ENCODE peak calls at places on chromosomes 3 and 15, in ten cellular contexts. One of them, this sample, is unnamed.

GRCh38 chr3:106957021-106957420 is 420.2 kb upstream of the CCDC54 start:
- DNase-seq in transverse colon: no peak
- DNase-seq in mesendoderm: no peak
- DNase-seq in tibial nerve: no peak
- DNase-seq in A549: no peak
- DNase-seq in pancreas: no peak
- DNase-seq in OCI-LY7: no peak
- DNase-seq in heart left ventricle: no peak
- DNase-seq in lung: no peak
- DNase-seq in adrenal gland: no peak
- DNase-seq in this sample: no peak

GRCh38 chr15:73697033-73697467 is 12.9 kb downstream of the CD276 start:
- DNase-seq in transverse colon: peak; percentile 72
- DNase-seq in mesendoderm: peak; percentile 86
- DNase-seq in tibial nerve: peak; percentile 70
- DNase-seq in A549: no peak
- DNase-seq in pancreas: peak; percentile 48
- DNase-seq in OCI-LY7: peak; percentile 74
- DNase-seq in heart left ventricle: peak; percentile 91
- DNase-seq in lung: peak; percentile 80
- DNase-seq in adrenal gland: peak; percentile 86
- DNase-seq in this sample: peak; percentile 84

GRCh38 chr3:87792532-87793321 is 266.1 kb downstream of the CGGBP1 start:
- DNase-seq in transverse colon: no peak
- DNase-seq in mesendoderm: peak; percentile 70
- DNase-seq in tibial nerve: no peak
- DNase-seq in A549: peak; percentile 20
- DNase-seq in pancreas: no peak
- DNase-seq in OCI-LY7: no peak
- DNase-seq in heart left ventricle: no peak
- DNase-seq in lung: peak; percentile 28
- DNase-seq in adrenal gland: no peak
- DNase-seq in this sample: no peak

GRCh38 chr3:186097663-186098451 is 11.0 kb downstream of the ETV5 start:
- DNase-seq in transverse colon: peak; percentile 67
- DNase-seq in mesendoderm: peak; percentile 96
- DNase-seq in tibial nerve: peak; percentile 33
- DNase-seq in A549: peak; percentile 75
- DNase-seq in pancreas: peak; percentile 92
- DNase-seq in OCI-LY7: no peak
- DNase-seq in heart left ventricle: peak; percentile 67
- DNase-seq in lung: peak; percentile 85
- DNase-seq in adrenal gland: peak; percentile 56
- DNase-seq in this sample: peak; percentile 73

GRCh38 chr15:52706091-52706490 is 26.9 kb upstream of the ATOSA start:
- DNase-seq in transverse colon: no peak
- DNase-seq in mesendoderm: no peak
- DNase-seq in tibial nerve: no peak
- DNase-seq in A549: no peak
- DNase-seq in pancreas: no peak
- DNase-seq in OCI-LY7: no peak
- DNase-seq in heart left ventricle: no peak
- DNase-seq in lung: no peak
- DNase-seq in adrenal gland: no peak
- DNase-seq in this sample: no peak

GRCh38 chr3:165206454-165207266 is 10.5 kb upstream of the SLITRK3 start:
- DNase-seq in transverse colon: peak; percentile 69
- DNase-seq in mesendoderm: peak; percentile 88
- DNase-seq in tibial nerve: peak; percentile 48
- DNase-seq in A549: peak; percentile 53
- DNase-seq in pancreas: peak; percentile 59
- DNase-seq in OCI-LY7: peak; percentile 45
- DNase-seq in heart left ventricle: peak; percentile 63
- DNase-seq in lung: peak; percentile 62
- DNase-seq in adrenal gland: peak; percentile 76
- DNase-seq in this sample: peak; percentile 81

GRCh38 chr3:30344288-30344687 is 262.1 kb upstream of the TGFBR2 start:
- DNase-seq in transverse colon: no peak
- DNase-seq in mesendoderm: no peak
- DNase-seq in tibial nerve: no peak
- DNase-seq in A549: no peak
- DNase-seq in pancreas: no peak
- DNase-seq in OCI-LY7: no peak
- DNase-seq in heart left ventricle: no peak
- DNase-seq in lung: no peak
- DNase-seq in adrenal gland: no peak
- DNase-seq in this sample: no peak

GRCh38 chr3:159196316-159196715 is 394.5 kb downstream of the MFSD1 start:
- DNase-seq in transverse colon: no peak
- DNase-seq in mesendoderm: no peak
- DNase-seq in tibial nerve: no peak
- DNase-seq in A549: no peak
- DNase-seq in pancreas: no peak
- DNase-seq in OCI-LY7: no peak
- DNase-seq in heart left ventricle: no peak
- DNase-seq in lung: no peak
- DNase-seq in adrenal gland: no peak
- DNase-seq in this sample: no peak

GRCh38 chr3:32310336-32310735 is 71.9 kb downstream of the CMTM8 start:
- DNase-seq in transverse colon: no peak
- DNase-seq in mesendoderm: no peak
- DNase-seq in tibial nerve: no peak
- DNase-seq in A549: no peak
- DNase-seq in pancreas: no peak
- DNase-seq in OCI-LY7: no peak
- DNase-seq in heart left ventricle: no peak
- DNase-seq in lung: no peak
- DNase-seq in adrenal gland: no peak
- DNase-seq in this sample: no peak

GRCh38 chr3:69558912-69559311 is 173.0 kb upstream of the FRMD4B start:
- DNase-seq in transverse colon: no peak
- DNase-seq in mesendoderm: no peak
- DNase-seq in tibial nerve: peak; percentile 93
- DNase-seq in A549: no peak
- DNase-seq in pancreas: peak; percentile 19
- DNase-seq in OCI-LY7: no peak
- DNase-seq in heart left ventricle: peak; percentile 49
- DNase-seq in lung: peak; percentile 78
- DNase-seq in adrenal gland: peak; percentile 40
- DNase-seq in this sample: peak; percentile 67

GRCh38 chr3:58386966-58387365 is 46.7 kb downstream of the PDHB start:
- DNase-seq in transverse colon: peak; percentile 30
- DNase-seq in mesendoderm: peak; percentile 66
- DNase-seq in tibial nerve: no peak
- DNase-seq in A549: no peak
- DNase-seq in pancreas: no peak
- DNase-seq in OCI-LY7: no peak
- DNase-seq in heart left ventricle: peak; percentile 38
- DNase-seq in lung: no peak
- DNase-seq in adrenal gland: peak; percentile 20
- DNase-seq in this sample: no peak

GRCh38 chr3:61371123-61371522 is 119.9 kb upstream of the FHIT start:
- DNase-seq in transverse colon: no peak
- DNase-seq in mesendoderm: peak; percentile 46
- DNase-seq in tibial nerve: no peak
- DNase-seq in A549: peak; percentile 3
- DNase-seq in pancreas: no peak
- DNase-seq in OCI-LY7: peak; percentile 14
- DNase-seq in heart left ventricle: no peak
- DNase-seq in lung: no peak
- DNase-seq in adrenal gland: no peak
- DNase-seq in this sample: no peak

GRCh38 chr3:102105113-102105642 is 255.9 kb downstream of the NFKBIZ start:
- DNase-seq in transverse colon: no peak
- DNase-seq in mesendoderm: no peak
- DNase-seq in tibial nerve: no peak
- DNase-seq in A549: no peak
- DNase-seq in pancreas: no peak
- DNase-seq in OCI-LY7: no peak
- DNase-seq in heart left ventricle: no peak
- DNase-seq in lung: no peak
- DNase-seq in adrenal gland: no peak
- DNase-seq in this sample: no peak

DNA sequence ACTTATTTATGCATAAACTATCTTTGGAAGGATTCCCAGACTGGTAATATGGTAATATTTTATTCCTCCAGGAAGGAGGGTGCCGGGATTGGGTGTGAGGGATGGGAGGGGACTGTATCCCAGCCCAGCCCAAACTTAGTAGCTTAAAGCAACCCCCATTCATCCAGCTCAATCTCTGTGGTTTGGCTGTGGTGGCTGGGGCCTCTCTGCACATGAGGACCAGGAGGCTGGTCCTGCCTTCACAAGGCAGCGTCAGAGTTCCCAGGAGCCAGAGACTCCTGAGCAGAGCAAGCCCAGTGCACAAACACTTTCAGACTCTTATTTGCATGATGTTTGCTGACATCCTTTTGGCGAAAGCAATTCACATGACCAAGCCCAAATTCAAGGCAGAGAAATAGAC is 48.4 kb downstream of the CCNL1 start:
- DNase-seq in transverse colon: no peak
- DNase-seq in mesendoderm: no peak
- DNase-seq in tibial nerve: no peak
- DNase-seq in A549: no peak
- DNase-seq in pancreas: no peak
- DNase-seq in OCI-LY7: no peak
- DNase-seq in heart left ventricle: no peak
- DNase-seq in lung: no peak
- DNase-seq in adrenal gland: no peak
- DNase-seq in this sample: no peak
- H3K4me1 ChIP-seq in transverse colon: no peaks in the 10 kb centered on the region
- H3K4me1 ChIP-seq in mesendoderm: peaks cover 20% of the 10 kb centered on the region
- H3K4me1 ChIP-seq in tibial nerve: no peaks in the 10 kb centered on the region
- H3K4me1 ChIP-seq in A549: peaks cover 4% of the 10 kb centered on the region
- H3K4me1 ChIP-seq in pancreas: no peaks in the 10 kb centered on the region
- H3K4me1 ChIP-seq in OCI-LY7: no peaks in the 10 kb centered on the region
- H3K4me1 ChIP-seq in heart left ventricle: no peaks in the 10 kb centered on the region
- H3K4me1 ChIP-seq in lung: peaks cover 6% of the 10 kb centered on the region
- H3K4me1 ChIP-seq in adrenal gland: peaks cover 22% of the 10 kb centered on the region
- H3K4me1 ChIP-seq in this sample: peaks cover 7% of the 10 kb centered on the region

DNA sequence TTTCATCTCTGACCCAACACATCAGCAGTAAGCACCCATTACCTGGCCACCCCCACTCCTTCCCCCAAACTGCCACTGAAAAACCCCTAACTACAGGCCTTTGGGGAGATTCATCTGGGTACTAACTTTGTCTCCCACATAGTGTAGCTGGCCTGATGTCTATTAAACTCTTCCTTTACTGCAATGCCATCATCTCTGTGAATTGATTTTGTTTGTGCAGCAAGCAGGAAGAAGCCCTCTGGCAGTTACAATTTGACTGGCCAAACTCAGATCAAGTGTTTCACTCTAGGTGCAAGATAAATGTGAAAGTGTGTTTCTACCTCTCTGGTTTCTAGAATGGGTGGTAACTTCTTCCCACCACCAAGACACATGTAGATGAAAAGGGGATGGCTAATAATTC is 26.7 kb upstream of the OR5K4 start:
- DNase-seq in transverse colon: no peak
- DNase-seq in mesendoderm: no peak
- DNase-seq in tibial nerve: no peak
- DNase-seq in A549: no peak
- DNase-seq in pancreas: no peak
- DNase-seq in OCI-LY7: no peak
- DNase-seq in heart left ventricle: no peak
- DNase-seq in lung: no peak
- DNase-seq in adrenal gland: no peak
- DNase-seq in this sample: no peak
- H3K4me3 ChIP-seq in transverse colon: no peak overlapping the region
- H3K4me3 ChIP-seq in mesendoderm: no peak overlapping the region
- H3K4me3 ChIP-seq in tibial nerve: no peak overlapping the region
- H3K4me3 ChIP-seq in A549: no peak overlapping the region
- H3K4me3 ChIP-seq in pancreas: no peak overlapping the region
- H3K4me3 ChIP-seq in OCI-LY7: no peak overlapping the region
- H3K4me3 ChIP-seq in heart left ventricle: no peak overlapping the region
- H3K4me3 ChIP-seq in lung: no peak overlapping the region
- H3K4me3 ChIP-seq in adrenal gland: no peak overlapping the region
- H3K4me3 ChIP-seq in this sample: no peak overlapping the region

GRCh38 chr3:152443212-152444023 is 174.7 kb downstream of the MBNL1 start:
- DNase-seq in transverse colon: no peak
- DNase-seq in mesendoderm: no peak
- DNase-seq in tibial nerve: no peak
- DNase-seq in A549: no peak
- DNase-seq in pancreas: no peak
- DNase-seq in OCI-LY7: peak; percentile 33
- DNase-seq in heart left ventricle: no peak
- DNase-seq in lung: no peak
- DNase-seq in adrenal gland: no peak
- DNase-seq in this sample: no peak
- H3K4me1 ChIP-seq in transverse colon: peaks cover 19% of the 10 kb centered on the region
- H3K4me1 ChIP-seq in mesendoderm: no peaks in the 10 kb centered on the region
- H3K4me1 ChIP-seq in tibial nerve: peaks cover 32% of the 10 kb centered on the region
- H3K4me1 ChIP-seq in A549: peaks cover 31% of the 10 kb centered on the region
- H3K4me1 ChIP-seq in pancreas: no peaks in the 10 kb centered on the region
- H3K4me1 ChIP-seq in OCI-LY7: peaks cover 19% of the 10 kb centered on the region
- H3K4me1 ChIP-seq in heart left ventricle: peaks cover 7% of the 10 kb centered on the region
- H3K4me1 ChIP-seq in lung: peaks cover 15% of the 10 kb centered on the region
- H3K4me1 ChIP-seq in adrenal gland: peaks cover 44% of the 10 kb centered on the region
- H3K4me1 ChIP-seq in this sample: peaks cover 7% of the 10 kb centered on the region

GRCh38 chr15:81003023-81003350 is 2.3 kb downstream of the TLNRD1 start:
- DNase-seq in transverse colon: no peak
- DNase-seq in mesendoderm: no peak
- DNase-seq in tibial nerve: no peak
- DNase-seq in A549: no peak
- DNase-seq in pancreas: no peak
- DNase-seq in OCI-LY7: no peak
- DNase-seq in heart left ventricle: peak; percentile 22
- DNase-seq in lung: no peak
- DNase-seq in adrenal gland: no peak
- DNase-seq in this sample: no peak

GRCh38 chr15:81001180-81002003 is 669 bp downstream of the TLNRD1 start:
- DNase-seq in transverse colon: peak; percentile 73
- DNase-seq in mesendoderm: peak; percentile 68
- DNase-seq in tibial nerve: peak; percentile 47
- DNase-seq in A549: peak; percentile 59
- DNase-seq in pancreas: peak; percentile 46
- DNase-seq in OCI-LY7: peak; percentile 51
- DNase-seq in heart left ventricle: peak; percentile 78
- DNase-seq in lung: peak; percentile 59
- DNase-seq in adrenal gland: peak; percentile 59
- DNase-seq in this sample: peak; percentile 42

GRCh38 chr15:81002004-81002253 is 1.2 kb downstream of the TLNRD1 start:
- DNase-seq in transverse colon: no peak
- DNase-seq in mesendoderm: no peak
- DNase-seq in tibial nerve: no peak
- DNase-seq in A549: no peak
- DNase-seq in pancreas: no peak
- DNase-seq in OCI-LY7: no peak
- DNase-seq in heart left ventricle: no peak
- DNase-seq in lung: no peak
- DNase-seq in adrenal gland: no peak
- DNase-seq in this sample: no peak

GRCh38 chr15:81000626-81001179 is at the start of gene TLNRD1:
- DNase-seq in transverse colon: peak; percentile 94
- DNase-seq in mesendoderm: peak; percentile 95
- DNase-seq in tibial nerve: peak; percentile 80
- DNase-seq in A549: peak; percentile 95
- DNase-seq in pancreas: peak; percentile 91
- DNase-seq in OCI-LY7: peak; percentile 86
- DNase-seq in heart left ventricle: peak; percentile 95
- DNase-seq in lung: peak; percentile 92
- DNase-seq in adrenal gland: peak; percentile 92
- DNase-seq in this sample: peak; percentile 77

GRCh38 chr15:81002254-81003022 is 1.7 kb downstream of the TLNRD1 start:
- DNase-seq in transverse colon: peak; percentile 21
- DNase-seq in mesendoderm: peak; percentile 50
- DNase-seq in tibial nerve: no peak
- DNase-seq in A549: no peak
- DNase-seq in pancreas: peak; percentile 23
- DNase-seq in OCI-LY7: no peak
- DNase-seq in heart left ventricle: peak; percentile 34
- DNase-seq in lung: no peak
- DNase-seq in adrenal gland: peak; percentile 29
- DNase-seq in this sample: no peak
- H3K4me3 ChIP-seq in transverse colon: peak overlapping the region; percentile 74
- H3K4me3 ChIP-seq in mesendoderm: peak overlapping the region; percentile 74
- H3K4me3 ChIP-seq in tibial nerve: peak overlapping the region; percentile 74
- H3K4me3 ChIP-seq in A549: peak overlapping the region; percentile 67
- H3K4me3 ChIP-seq in pancreas: peak overlapping the region; percentile 89
- H3K4me3 ChIP-seq in OCI-LY7: peak overlapping the region; percentile 77
- H3K4me3 ChIP-seq in heart left ventricle: peak overlapping the region; percentile 87
- H3K4me3 ChIP-seq in lung: peak overlapping the region; percentile 88
- H3K4me3 ChIP-seq in adrenal gland: peak overlapping the region; percentile 81
- H3K4me3 ChIP-seq in this sample: peak overlapping the region; percentile 13

This sample was measured in thyroid gland.